ENCODE peak calls at places on chromosomes 12 and 14, in seven cellular contexts. C is stomach, Z is GM12878, J is prostate gland, T is breast epithelium, B is HepG2, U is H1. D is an unnamed sample.

GRCh38 chr12:62600038-62600437 is 133.4 kb downstream of the MON2 start:
- DNase-seq in B (no peak), U (no peak), Z (no peak), T (no peak), J (no peak), C (no peak), D (peak; percentile 46)

GRCh38 chr12:65741662-65742480 is 82.4 kb upstream of the HMGA2 start:
- DNase-seq in Z (no peak), C (no peak), U (peak; percentile 84), J (no peak), B (peak; percentile 42), T (no peak), D (peak; percentile 79)

GRCh38 chr12:131135786-131136538 is 182.3 kb downstream of the ADGRD1 start:
- DNase-seq in T (no peak), B (no peak), C (no peak), J (no peak), U (no peak), Z (no peak), D (no peak)

GRCh38 chr14:85205875-85206274 is 324.1 kb upstream of the FLRT2 start:
- DNase-seq in C (no peak), U (no peak), T (no peak), J (no peak), Z (no peak), B (no peak), D (no peak)

GRCh38 chr12:75081305-75081704 is 128.3 kb downstream of the KCNC2 start:
- DNase-seq in B (no peak), U (no peak), J (no peak), T (no peak), Z (no peak), C (no peak), D (no peak)

GRCh38 chr14:101241807-101242278 is 319.5 kb upstream of the DIO3 start:
- DNase-seq in J (no peak), B (no peak), T (no peak), C (no peak), U (peak; percentile 38), Z (no peak), D (peak; percentile 21)

GRCh38 chr14:59483819-59484610 is at the start of the genes JKAMP and L3HYPDH:
- DNase-seq in T (peak; percentile 95), Z (peak; percentile 78), B (peak; percentile 92), J (peak; percentile 96), U (peak; percentile 98), C (peak; percentile 97), D (peak; percentile 99)

GRCh38 chr12:6085841-6086240 is 38.6 kb downstream of the VWF start:
- DNase-seq in J (no peak), B (no peak), C (no peak), T (peak; percentile 3), Z (no peak), U (no peak), D (no peak)

GRCh38 chr14:47715330-47715729 is 39.9 kb upstream of the MDGA2 start:
- DNase-seq in B (no peak), T (no peak), C (no peak), U (no peak), J (no peak), Z (no peak), D (no peak)

GRCh38 chr12:77830502-77830901 is at the start of gene NAV3:
- DNase-seq in B (no peak), T (no peak), C (no peak), Z (no peak), U (no peak), J (no peak), D (no peak)

GRCh38 chr14:103871596-103872480 is 24.5 kb upstream of the PPP1R13B start:
- DNase-seq in U (peak; percentile 90), Z (peak; percentile 12), J (peak; percentile 82), C (peak; percentile 91), B (no peak), T (no peak), D (peak; percentile 81)

GRCh38 chr12:43336962-43337555 is 214.9 kb downstream of the ADAMTS20 start:
- DNase-seq in Z (no peak), T (no peak), J (no peak), B (no peak), C (no peak), U (no peak), D (peak; percentile 57)

GRCh38 chr12:47184229-47184628 is 104.5 kb upstream of the AMIGO2 start:
- DNase-seq in C (no peak), Z (no peak), J (no peak), U (no peak), B (no peak), T (no peak), D (no peak)

GRCh38 chr12:85711735-85712390 is 124.3 kb downstream of the RASSF9 start:
- DNase-seq in B (no peak), Z (no peak), C (no peak), U (no peak), J (no peak), T (no peak), D (no peak)

GRCh38 chr12:8709124-8709830 is 11.5 kb downstream of the RIMKLB start:
- DNase-seq in J (no peak), Z (no peak), U (no peak), B (no peak), T (no peak), C (peak; percentile 53), D (no peak)

GRCh38 chr12:88658009-88658408 is 77.7 kb upstream of the KITLG start:
- DNase-seq in C (no peak), J (peak; percentile 8), U (no peak), T (no peak), B (no peak), Z (no peak), D (no peak)

DNA sequence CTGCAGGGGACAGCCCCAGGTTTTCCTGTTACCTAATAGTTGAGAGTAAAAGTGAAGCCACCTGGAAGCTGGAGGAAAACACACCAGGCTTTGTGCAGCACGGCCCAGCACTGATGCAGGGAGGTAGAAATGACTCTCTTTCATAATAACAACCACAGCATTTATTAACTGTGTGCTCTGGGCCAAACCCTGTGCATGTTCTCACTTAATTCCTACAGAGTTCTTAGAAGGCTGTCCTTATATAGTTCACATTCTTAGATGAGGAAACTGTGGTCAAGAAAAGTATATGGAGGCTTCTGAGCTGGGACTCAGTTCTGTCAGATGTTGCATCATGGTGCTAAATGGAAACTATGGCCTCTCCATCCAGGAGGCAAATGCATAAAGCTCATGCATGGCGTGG is 100.0 kb downstream of the PAPOLA start:
- DNase-seq in U (no peak), J (no peak), T (no peak), C (no peak), B (no peak), Z (no peak), D (no peak)
- TF ChIP-seq POLR2AphosphoS5 in U (no peak), J (no peak), T (no peak), C (no peak), B (no peak), Z (no peak), D (no peak)

GRCh38 chr14:49959822-49960408 is 67.0 kb downstream of the ARF6 start:
- DNase-seq in U (no peak), C (no peak), T (no peak), J (no peak), Z (peak; percentile 76), B (no peak), D (no peak)

GRCh38 chr14:49957089-49957852 is 64.4 kb downstream of the ARF6 start:
- DNase-seq in U (no peak), Z (no peak), J (no peak), B (no peak), T (no peak), C (no peak), D (no peak)

GRCh38 chr14:49962616-49963015 is 69.7 kb downstream of the ARF6 start:
- DNase-seq in C (peak; percentile 55), J (peak; percentile 75), Z (no peak), B (no peak), U (no peak), T (no peak), D (no peak)

GRCh38 chr14:49960453-49960852 is 67.6 kb downstream of the ARF6 start:
- DNase-seq in Z (no peak), C (no peak), U (no peak), B (no peak), T (no peak), J (no peak), D (no peak)

DNA sequence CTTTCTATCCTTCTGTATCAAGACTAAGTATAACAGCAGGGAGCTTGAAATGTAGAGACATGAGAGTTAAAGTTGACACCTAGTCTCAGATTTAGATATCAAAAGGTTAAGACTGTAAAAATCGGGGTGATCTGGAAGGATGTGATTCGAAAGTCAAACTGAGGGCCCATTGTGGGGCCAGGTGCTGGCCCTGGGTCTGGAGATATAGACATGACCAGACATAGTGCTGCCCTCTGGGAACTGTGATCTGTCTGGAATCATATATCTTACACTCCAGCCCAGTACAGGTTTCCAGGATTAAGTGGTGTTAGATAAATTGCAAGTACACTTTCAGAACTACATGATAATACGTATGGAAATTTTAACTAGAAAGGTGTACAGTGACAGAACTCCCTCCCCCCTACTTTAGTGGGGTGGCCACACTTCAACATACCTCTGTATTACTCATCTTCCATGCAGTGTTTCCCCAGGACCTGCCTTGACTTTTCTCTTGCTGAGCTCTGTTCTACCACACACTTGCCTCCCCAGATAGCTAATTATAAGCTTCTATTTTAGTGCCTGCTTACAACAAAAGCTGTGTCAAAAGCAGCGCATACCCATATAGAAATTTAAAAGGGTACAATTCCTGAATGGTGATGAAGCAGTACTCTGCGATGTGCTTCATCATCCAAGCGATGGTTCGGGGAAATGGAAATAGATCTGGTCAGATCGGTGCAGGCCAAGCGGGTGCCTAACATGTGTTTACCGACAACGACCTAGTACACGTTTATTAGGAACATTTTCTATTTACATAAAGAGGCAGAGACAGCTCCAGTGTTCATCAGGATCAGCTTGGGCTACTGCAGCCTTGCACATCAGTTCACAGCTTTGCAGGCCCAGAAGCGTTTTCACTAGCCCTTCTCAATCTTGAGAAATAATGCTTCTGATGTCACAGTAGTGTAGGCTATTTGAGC is 68.7 kb downstream of the ARF6 start:
- DNase-seq in C (no peak), T (no peak), U (no peak), B (no peak), Z (no peak), J (peak; percentile 56), D (no peak)
- H3K4me3 ChIP-seq in C (no peak overlapping the region), T (no peak overlapping the region), U (no peak overlapping the region), B (no peak overlapping the region), Z (no peak overlapping the region), J (no peak overlapping the region), D (no peak overlapping the region)

GRCh38 chr14:99571303-99571986 is 32.6 kb downstream of the CCDC85C start:
- DNase-seq in J (peak; percentile 81), T (no peak), C (peak; percentile 61), Z (no peak), U (no peak), B (no peak), D (no peak)

GRCh38 chr14:99573436-99574098 is 30.4 kb downstream of the CCDC85C start:
- DNase-seq in C (no peak), Z (no peak), U (no peak), J (no peak), T (no peak), B (no peak), D (no peak)

GRCh38 chr14:99570542-99571302 is 33.3 kb downstream of the CCDC85C start:
- DNase-seq in J (no peak), T (no peak), Z (no peak), B (no peak), C (no peak), U (no peak), D (peak; percentile 83)

GRCh38 chr14:99573000-99573330 is 31.0 kb downstream of the CCDC85C start:
- DNase-seq in U (no peak), Z (no peak), J (no peak), C (no peak), B (no peak), T (no peak), D (no peak)

GRCh38 chr14:99572173-99572999 is 31.6 kb downstream of the CCDC85C start:
- DNase-seq in J (peak; percentile 18), B (no peak), C (no peak), U (no peak), T (no peak), Z (no peak), D (no peak)
- TF ChIP-seq POLR2AphosphoS5 in J (no peak), B (no peak), C (no peak), U (no peak), T (no peak), Z (no peak), D (no peak)

GRCh38 chr12:52909256-52909655 is 4.4 kb upstream of the KRT8 start:
- DNase-seq in J (no peak), C (no peak), B (no peak), U (no peak), Z (no peak), T (no peak), D (no peak)
- H3K4me3 ChIP-seq in J (no peak overlapping the region), C (no peak overlapping the region), B (no peak overlapping the region), U (no peak overlapping the region), Z (no peak overlapping the region), T (no peak overlapping the region), D (peak overlapping the region; percentile 29)